ENCODE peak calls at places on chromosomes 6 and 20, in ten cellular contexts. U is H1; P is NCI-H2081; L is fibroblast of the conjunctiva; B is neural progenitor cell; Y is amniotic stem cell; D is iris pigment epithelial cell; K is activated CD8-positive, alpha-beta memory T cell treated with anti-CD3 and anti-CD28 coated beads for 24 hours; M is brain microvascular endothelial cell; T is mesothelial cell of epicardium. E is an unnamed sample.

GRCh38 chr6:17624396-17624795 is 24.3 kb downstream of the FAM8A1 start:
- DNase-seq in U (no peak), P (no peak), L (no peak), B (no peak), Y (no peak), D (no peak), K (no peak), M (no peak), T (no peak), E (no peak)

GRCh38 chr20:32252189-32252588 is 25.3 kb upstream of the KIF3B start:
- DNase-seq in U (no peak), P (no peak), L (no peak), B (no peak), Y (no peak), D (no peak), K (peak; percentile 89), M (no peak), T (no peak), E (no peak)

GRCh38 chr6:37904590-37904989 is 85.1 kb downstream of the ZFAND3 start:
- DNase-seq in U (no peak), P (no peak), L (no peak), B (no peak), Y (no peak), D (peak; percentile 30), K (no peak), M (no peak), T (no peak), E (no peak)

GRCh38 chr20:61118429-61119224 is 133.4 kb upstream of the CDH4 start:
- DNase-seq in U (no peak), P (no peak), L (no peak), B (no peak), Y (no peak), D (peak; percentile 2), K (no peak), M (peak; percentile 21), T (no peak), E (peak; percentile 89)

GRCh38 chr20:9103955-9104354 is 35.1 kb downstream of the PLCB4 start:
- DNase-seq in U (no peak), P (no peak), L (no peak), B (no peak), Y (no peak), D (no peak), K (no peak), M (no peak), T (no peak), E (peak; percentile 89)

GRCh38 chr20:23024701-23025100 is 10.4 kb upstream of the SSTR4 start:
- DNase-seq in U (no peak), P (no peak), L (no peak), B (no peak), Y (no peak), D (no peak), K (no peak), M (no peak), T (no peak), E (no peak)

GRCh38 chr20:21166801-21167200 is 40.9 kb downstream of the KIZ start:
- DNase-seq in U (no peak), P (no peak), L (no peak), B (no peak), Y (no peak), D (no peak), K (no peak), M (no peak), T (no peak), E (peak; percentile 6)

GRCh38 chr6:30685977-30686907 is at the start of gene PPP1R18:
- DNase-seq in U (no peak), P (no peak), L (no peak), B (peak; percentile 75), Y (no peak), D (peak; percentile 65), K (peak; percentile 91), M (no peak), T (no peak), E (peak; percentile 76)

GRCh38 chr6:148926478-148926877 is 179.6 kb downstream of the UST start:
- DNase-seq in U (no peak), P (no peak), L (no peak), B (no peak), Y (no peak), D (no peak), K (no peak), M (no peak), T (no peak), E (no peak)

GRCh38 chr6:51495016-51495805 is 592.2 kb downstream of the PKHD1 start:
- DNase-seq in U (no peak), P (no peak), L (no peak), B (peak; percentile 21), Y (no peak), D (peak; percentile 6), K (no peak), M (no peak), T (no peak), E (peak; percentile 15)

GRCh38 chr6:149190228-149190831 is 127.2 kb upstream of the TAB2 start:
- DNase-seq in U (peak; percentile 46), P (no peak), L (no peak), B (peak; percentile 11), Y (no peak), D (peak; percentile 54), K (peak; percentile 78), M (peak; percentile 39), T (no peak), E (peak; percentile 66)

GRCh38 chr20:60100780-60101179 is 142.6 kb downstream of the CDH26 start:
- DNase-seq in U (no peak), P (no peak), L (no peak), B (no peak), Y (no peak), D (no peak), K (no peak), M (no peak), T (no peak), E (no peak)

GRCh38 chr6:90135672-90136071 is 161.0 kb downstream of the BACH2 start:
- DNase-seq in U (no peak), P (no peak), L (no peak), B (no peak), Y (no peak), D (peak; percentile 86), K (no peak), M (peak; percentile 45), T (no peak), E (peak; percentile 69)

GRCh38 chr6:35049885-35050284 is 91.3 kb downstream of the TCP11 start:
- DNase-seq in U (no peak), P (peak; percentile 51), L (peak; percentile 43), B (no peak), Y (no peak), D (peak; percentile 87), K (no peak), M (peak; percentile 61), T (no peak), E (no peak)

GRCh38 chr20:10953437-10953836 is 279.6 kb upstream of the JAG1 start:
- DNase-seq in U (no peak), P (no peak), L (no peak), B (peak; percentile 13), Y (no peak), D (no peak), K (no peak), M (no peak), T (no peak), E (no peak)

GRCh38 chr20:34736106-34736505 is 32.0 kb downstream of the TP53INP2 start:
- DNase-seq in U (no peak), P (no peak), L (no peak), B (no peak), Y (no peak), D (no peak), K (no peak), M (no peak), T (no peak), E (no peak)

GRCh38 chr6:158369241-158369640 is 57.0 kb downstream of the TULP4 start:
- DNase-seq in U (no peak), P (no peak), L (no peak), B (no peak), Y (no peak), D (no peak), K (no peak), M (no peak), T (no peak), E (peak; percentile 81)

GRCh38 chr6:158042245-158042798 is 60.7 kb downstream of the SYNJ2 start:
- DNase-seq in U (no peak), P (no peak), L (no peak), B (no peak), Y (peak; percentile 31), D (peak; percentile 93), K (no peak), M (peak; percentile 93), T (no peak), E (peak; percentile 77)

GRCh38 chr6:138242987-138243592 is 24.8 kb upstream of the PBOV1 start:
- DNase-seq in U (no peak), P (peak; percentile 53), L (no peak), B (no peak), Y (no peak), D (no peak), K (no peak), M (no peak), T (no peak), E (no peak)

GRCh38 chr6:127483399-127484055 is 24.3 kb upstream of the KIAA0408 start:
- DNase-seq in U (peak; percentile 51), P (no peak), L (no peak), B (peak; percentile 25), Y (no peak), D (no peak), K (no peak), M (no peak), T (no peak), E (no peak)

GRCh38 chr6:29071831-29072723 is 15.0 kb downstream of the OR2B3 start:
- DNase-seq in U (peak; percentile 23), P (peak; percentile 14), L (no peak), B (peak; percentile 82), Y (no peak), D (peak; percentile 41), K (no peak), M (peak; percentile 34), T (no peak), E (peak; percentile 51)

GRCh38 chr6:29853245-29853644 is 25.6 kb downstream of the HLA-G start:
- DNase-seq in U (no peak), P (no peak), L (no peak), B (no peak), Y (no peak), D (no peak), K (no peak), M (no peak), T (no peak), E (no peak)

GRCh38 chr20:63321148-63321831 is 28.3 kb downstream of the COL20A1 start:
- DNase-seq in U (no peak), P (no peak), L (no peak), B (no peak), Y (no peak), D (peak; percentile 5), K (no peak), M (no peak), T (peak; percentile 18), E (no peak)

GRCh38 chr6:166341464-166341863 is 881 bp downstream of the SFT2D1 start:
- DNase-seq in U (no peak), P (no peak), L (no peak), B (no peak), Y (no peak), D (no peak), K (no peak), M (no peak), T (no peak), E (no peak)

GRCh38 chr20:32249030-32249738 is 28.3 kb upstream of the KIF3B start:
- DNase-seq in U (no peak), P (no peak), L (no peak), B (no peak), Y (no peak), D (no peak), K (peak; percentile 66), M (no peak), T (no peak), E (no peak)

GRCh38 chr6:132199343-132199742 is 201.9 kb downstream of the MOXD1 start:
- DNase-seq in U (no peak), P (no peak), L (peak; percentile 41), B (no peak), Y (no peak), D (peak; percentile 83), K (no peak), M (peak; percentile 78), T (no peak), E (no peak)

GRCh38 chr6:34414999-34415858 is 10.6 kb downstream of the RPS10 start:
- DNase-seq in U (no peak), P (peak; percentile 53), L (peak; percentile 72), B (no peak), Y (no peak), D (peak; percentile 61), K (no peak), M (peak; percentile 55), T (no peak), E (peak; percentile 66)

GRCh38 chr20:5741089-5741488 is 9.1 kb upstream of the SHLD1 start:
- DNase-seq in U (no peak), P (no peak), L (no peak), B (no peak), Y (peak; percentile 13), D (no peak), K (no peak), M (no peak), T (no peak), E (no peak)

E was measured in kidney tubule cell.